ENCODE peak calls at places on chromosomes 7 and 10, in eight cellular contexts. T is Caco-2; G is fibroblast of lung; D is endothelial cell; V is RWPE2; Q is PC-3; M is AG10803; W is activated CD8-positive, alpha-beta T cell treated with anti-CD3 and anti-CD28 coated beads for 36 hours. O is an unnamed sample.

GRCh38 chr7:27149817-27150567 is 2.4 kb downstream of the HOXA3 start:
- DNase-seq in T (no peak), G (no peak), D (no peak), V (peak), Q (peak), M (no peak), W (no peak), O (no peak)

GRCh38 chr10:28220811-28221210 is 82.1 kb downstream of the MPP7 start:
- DNase-seq in T (no peak), G (no peak), D (no peak), V (no peak), Q (no peak), M (no peak), W (no peak), O (no peak)

GRCh38 chr7:96189129-96189815 is 132.6 kb downstream of the SLC25A13 start:
- DNase-seq in T (no peak), G (no peak), D (no peak), V (no peak), Q (no peak), M (no peak), W (no peak), O (no peak)

GRCh38 chr10:131310904-131311660 is 439 bp downstream of the TCERG1L start:
- DNase-seq in T (no peak), G (no peak), D (no peak), V (no peak), Q (no peak), M (no peak), W (no peak), O (no peak)

GRCh38 chr10:89613582-89613981 is 31.5 kb downstream of the PANK1 start:
- DNase-seq in T (no peak), G (no peak), D (no peak), V (no peak), Q (no peak), M (no peak), W (no peak), O (no peak)

GRCh38 chr7:47600199-47601118 is 18.5 kb upstream of the TNS3 start:
- DNase-seq in T (no peak), G (peak), D (no peak), V (no peak), Q (peak), M (peak), W (no peak), O (no peak)

GRCh38 chr10:70753841-70754621 is 31.1 kb downstream of the TBATA start:
- DNase-seq in T (no peak), G (no peak), D (no peak), V (no peak), Q (no peak), M (peak), W (no peak), O (no peak)

GRCh38 chr10:65419629-65420028 is 1506.2 kb upstream of the LRRTM3 start:
- DNase-seq in T (no peak), G (no peak), D (no peak), V (no peak), Q (peak), M (no peak), W (no peak), O (no peak)

GRCh38 chr10:4079796-4080195 is 294.8 kb upstream of the KLF6 start:
- DNase-seq in T (no peak), G (no peak), D (no peak), V (no peak), Q (no peak), M (no peak), W (no peak), O (no peak)

GRCh38 chr7:130793855-130794618 is 60.0 kb upstream of the KLF14 start:
- DNase-seq in T (no peak), G (peak), D (no peak), V (no peak), Q (no peak), M (peak), W (no peak), O (no peak)

GRCh38 chr10:52526251-52526823 is 212.3 kb downstream of the DKK1 start:
- DNase-seq in T (no peak), G (peak), D (no peak), V (no peak), Q (peak), M (peak), W (no peak), O (no peak)

GRCh38 chr7:101882595-101883564 is 65.5 kb downstream of the CUX1 start:
- DNase-seq in T (peak), G (peak), D (peak), V (peak), Q (peak), M (peak), W (no peak), O (no peak)

GRCh38 chr7:142855401-142855743 is 496 bp downstream of the EPHB6 start:
- DNase-seq in T (no peak), G (peak), D (no peak), V (no peak), Q (no peak), M (no peak), W (no peak), O (no peak)

GRCh38 chr7:128302110-128302509 is 41.6 kb downstream of the RBM28 start:
- DNase-seq in T (no peak), G (no peak), D (no peak), V (no peak), Q (no peak), M (no peak), W (no peak), O (no peak)

GRCh38 chr10:100330128-100330527 is at the start of gene PKD2L1:
- DNase-seq in T (no peak), G (no peak), D (no peak), V (no peak), Q (no peak), M (no peak), W (no peak), O (no peak)

GRCh38 chr10:74445493-74445892 is 294.5 kb downstream of the ADK start:
- DNase-seq in T (no peak), G (no peak), D (no peak), V (no peak), Q (no peak), M (no peak), W (no peak), O (no peak)

GRCh38 chr7:1665721-1666250 is 4.3 kb upstream of the ELFN1 start:
- DNase-seq in T (peak), G (no peak), D (peak), V (peak), Q (peak), M (peak), W (peak), O (no peak)

GRCh38 chr7:87498893-87499292 is 23.4 kb upstream of the ABCB4 start:
- DNase-seq in T (no peak), G (no peak), D (no peak), V (no peak), Q (no peak), M (no peak), W (no peak), O (no peak)

GRCh38 chr10:81248846-81249245 is 626.1 kb upstream of the NRG3 start:
- DNase-seq in T (no peak), G (no peak), D (no peak), V (no peak), Q (no peak), M (no peak), W (no peak), O (no peak)

GRCh38 chr7:32511791-32512190 is 16.5 kb downstream of the AVL9 start:
- DNase-seq in T (no peak), G (no peak), D (no peak), V (no peak), Q (no peak), M (peak), W (no peak), O (no peak)

GRCh38 chr10:91592282-91593020 is 40.4 kb downstream of the PPP1R3C start:
- DNase-seq in T (no peak), G (no peak), D (no peak), V (no peak), Q (no peak), M (no peak), W (no peak), O (no peak)

GRCh38 chr10:31069411-31069810 is 37.7 kb upstream of the ZNF438 start:
- DNase-seq in T (no peak), G (no peak), D (no peak), V (no peak), Q (no peak), M (no peak), W (no peak), O (no peak)

GRCh38 chr7:69434350-69434749 is 163.9 kb upstream of the AUTS2 start:
- DNase-seq in T (no peak), G (no peak), D (no peak), V (no peak), Q (no peak), M (peak), W (no peak), O (no peak)

GRCh38 chr10:78779339-78779955 is 289.3 kb upstream of the ZMIZ1 start:
- DNase-seq in T (no peak), G (no peak), D (no peak), V (peak), Q (peak), M (peak), W (no peak), O (no peak)

GRCh38 chr10:19658622-19659233 is 157.5 kb upstream of the PLXDC2 start:
- DNase-seq in T (no peak), G (no peak), D (no peak), V (no peak), Q (no peak), M (no peak), W (no peak), O (no peak)

GRCh38 chr7:1028044-1028770 is 16.1 kb upstream of the GPR146 start:
- DNase-seq in T (peak), G (peak), D (peak), V (peak), Q (peak), M (peak), W (peak), O (peak)

GRCh38 chr7:114656471-114656870 is 241.9 kb downstream of the FOXP2 start:
- DNase-seq in T (no peak), G (no peak), D (no peak), V (no peak), Q (no peak), M (no peak), W (no peak), O (no peak)

GRCh38 chr10:125082881-125083575 is 77.3 kb downstream of the CTBP2 start:
- DNase-seq in T (no peak), G (peak), D (no peak), V (no peak), Q (no peak), M (no peak), W (no peak), O (no peak)

GRCh38 chr10:116316533-116316932 is 7.7 kb upstream of the CCDC172 start:
- DNase-seq in T (no peak), G (no peak), D (no peak), V (no peak), Q (no peak), M (no peak), W (no peak), O (no peak)

GRCh38 chr10:93593749-93594148 is 7.3 kb downstream of the RBP4 start:
- DNase-seq in T (no peak), G (no peak), D (no peak), V (no peak), Q (no peak), M (no peak), W (no peak), O (no peak)

GRCh38 chr7:158043461-158044155 is 544.0 kb downstream of the PTPRN2 start:
- DNase-seq in T (no peak), G (no peak), D (no peak), V (no peak), Q (no peak), M (no peak), W (no peak), O (no peak)

GRCh38 chr10:3239066-3239919 is 66.7 kb upstream of the PITRM1 start:
- DNase-seq in T (peak), G (peak), D (peak), V (no peak), Q (peak), M (peak), W (peak), O (peak)

GRCh38 chr7:158239290-158239981 is 348.2 kb downstream of the PTPRN2 start:
- DNase-seq in T (no peak), G (no peak), D (no peak), V (no peak), Q (peak), M (no peak), W (no peak), O (no peak)

GRCh38 chr7:47536705-47537611 is 45.0 kb downstream of the TNS3 start:
- DNase-seq in T (no peak), G (peak), D (peak), V (no peak), Q (peak), M (peak), W (no peak), O (no peak)

GRCh38 chr7:5497158-5498103 is 73.8 kb upstream of the TNRC18 start:
- DNase-seq in T (no peak), G (no peak), D (no peak), V (no peak), Q (no peak), M (no peak), W (peak), O (no peak)

GRCh38 chr10:14659626-14660196 is 115.0 kb downstream of the FAM107B start:
- DNase-seq in T (no peak), G (no peak), D (no peak), V (no peak), Q (no peak), M (no peak), W (peak), O (no peak)

GRCh38 chr10:46020871-46021553 is 9.4 kb downstream of the NCOA4 start:
- DNase-seq in T (no peak), G (peak), D (no peak), V (no peak), Q (no peak), M (peak), W (no peak), O (no peak)

GRCh38 chr10:46026106-46026505 is 4.3 kb downstream of the NCOA4 start:
- DNase-seq in T (no peak), G (no peak), D (no peak), V (no peak), Q (no peak), M (peak), W (no peak), O (no peak)

GRCh38 chr10:46024948-46025347 is 5.5 kb downstream of the NCOA4 start:
- DNase-seq in T (no peak), G (no peak), D (no peak), V (no peak), Q (no peak), M (peak), W (no peak), O (no peak)

GRCh38 chr10:46020344-46020656 is 10.1 kb downstream of the NCOA4 start:
- DNase-seq in T (no peak), G (no peak), D (no peak), V (no peak), Q (no peak), M (no peak), W (no peak), O (no peak)

GRCh38 chr10:46022978-46023702 is 7.3 kb downstream of the NCOA4 start:
- DNase-seq in T (peak), G (peak), D (peak), V (peak), Q (peak), M (peak), W (peak), O (peak)
- TF ChIP-seq CTCF in T (peak), G (no peak), D (no peak), V (peak), Q (peak), M (peak), W (no peak), O (peak)

DNA sequence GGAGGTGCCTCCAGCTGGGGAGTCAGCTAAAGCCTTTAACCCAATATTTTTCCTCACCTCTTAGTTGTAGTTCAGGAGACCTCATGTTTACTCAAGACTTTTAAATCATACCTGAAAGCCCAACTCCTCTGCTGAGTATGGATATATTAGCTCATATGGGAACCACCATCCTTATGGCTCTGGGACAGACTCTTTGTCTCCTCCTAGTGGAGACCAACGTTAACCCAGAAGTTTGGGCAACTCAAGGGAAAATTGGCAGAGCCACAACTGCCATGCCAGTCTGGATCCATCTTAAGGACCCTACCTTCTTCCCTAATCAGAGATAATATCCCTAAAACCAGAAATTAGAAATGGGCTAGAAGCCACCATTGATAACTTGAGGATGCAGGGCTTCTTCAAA is 80.8 kb downstream of the TMEM106B start:
- DNase-seq in T (no peak), G (no peak), D (no peak), V (no peak), Q (peak), M (no peak), W (no peak), O (no peak)
- TF ChIP-seq CTCF in T (peak), G (no peak), D (no peak), V (peak), Q (peak), M (peak), W (no peak), O (peak)

GRCh38 chr10:49519717-49520116 is 19.2 kb downstream of the ERCC6 start:
- DNase-seq in T (no peak), G (no peak), D (no peak), V (no peak), Q (no peak), M (no peak), W (no peak), O (no peak)

GRCh38 chr10:49521062-49521461 is 17.9 kb downstream of the ERCC6 start:
- DNase-seq in T (no peak), G (no peak), D (no peak), V (no peak), Q (no peak), M (no peak), W (no peak), O (no peak)

GRCh38 chr10:49520122-49520775 is 18.7 kb downstream of the ERCC6 start:
- DNase-seq in T (no peak), G (no peak), D (no peak), V (no peak), Q (no peak), M (no peak), W (no peak), O (no peak)

GRCh38 chr10:49518566-49518965 is 20.4 kb downstream of the ERCC6 start:
- DNase-seq in T (no peak), G (no peak), D (no peak), V (no peak), Q (no peak), M (no peak), W (no peak), O (no peak)

DNA sequence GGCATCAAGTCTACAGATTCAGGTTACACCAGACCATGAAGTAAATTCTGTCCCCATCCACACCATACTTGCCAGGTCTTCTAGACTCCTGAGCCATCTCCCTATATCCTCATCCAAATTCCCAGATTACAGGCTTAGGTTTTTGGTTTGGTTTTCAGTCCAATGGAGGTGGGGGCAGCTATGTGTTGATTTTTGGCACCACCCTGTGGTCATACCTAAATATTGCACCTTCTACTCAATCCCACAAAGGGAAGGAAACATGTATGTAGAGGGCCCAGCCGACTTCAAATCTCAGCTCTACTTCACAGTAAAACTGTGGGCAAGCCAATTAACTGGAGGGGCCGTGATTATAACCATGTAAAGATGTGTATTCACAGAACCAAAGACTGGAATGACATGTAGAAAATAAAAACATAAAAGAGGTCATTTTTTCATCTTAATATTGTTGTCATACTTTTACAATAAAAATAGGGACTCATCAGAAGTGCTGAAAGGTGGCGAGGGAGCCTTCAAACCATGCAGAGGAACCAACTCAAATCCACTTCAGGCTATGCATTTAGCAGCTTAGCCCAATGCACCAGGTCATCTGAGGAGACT is 19.8 kb downstream of the ERCC6 start:
- DNase-seq in T (no peak), G (peak), D (peak), V (no peak), Q (peak), M (peak), W (peak), O (no peak)
- TF ChIP-seq CTCF in T (peak), G (peak), D (peak), V (peak), Q (peak), M (peak), W (peak), O (peak)

DNA sequence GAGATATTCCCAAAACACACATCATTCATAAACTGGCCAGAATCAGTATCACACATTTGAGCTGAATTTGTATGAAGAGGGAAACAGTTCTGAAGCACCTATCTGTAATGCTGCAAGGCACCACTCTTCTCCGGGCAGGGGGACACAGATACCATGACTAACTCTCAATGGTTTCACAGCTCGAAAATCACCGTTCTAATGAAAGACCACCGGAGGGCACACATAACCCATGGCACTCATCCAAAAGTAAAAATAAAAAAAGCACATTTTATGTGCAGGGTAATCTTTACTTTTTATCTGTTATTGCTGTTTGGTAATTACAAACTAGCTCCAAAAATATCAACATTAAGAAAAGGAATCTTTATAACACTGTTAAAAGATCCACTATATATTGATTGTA is 137.5 kb downstream of the PARD3 start:
- DNase-seq in T (no peak), G (no peak), D (no peak), V (no peak), Q (no peak), M (no peak), W (no peak), O (no peak)
- TF ChIP-seq CTCF in T (peak), G (no peak), D (no peak), V (no peak), Q (peak), M (no peak), W (no peak), O (peak)

DNA sequence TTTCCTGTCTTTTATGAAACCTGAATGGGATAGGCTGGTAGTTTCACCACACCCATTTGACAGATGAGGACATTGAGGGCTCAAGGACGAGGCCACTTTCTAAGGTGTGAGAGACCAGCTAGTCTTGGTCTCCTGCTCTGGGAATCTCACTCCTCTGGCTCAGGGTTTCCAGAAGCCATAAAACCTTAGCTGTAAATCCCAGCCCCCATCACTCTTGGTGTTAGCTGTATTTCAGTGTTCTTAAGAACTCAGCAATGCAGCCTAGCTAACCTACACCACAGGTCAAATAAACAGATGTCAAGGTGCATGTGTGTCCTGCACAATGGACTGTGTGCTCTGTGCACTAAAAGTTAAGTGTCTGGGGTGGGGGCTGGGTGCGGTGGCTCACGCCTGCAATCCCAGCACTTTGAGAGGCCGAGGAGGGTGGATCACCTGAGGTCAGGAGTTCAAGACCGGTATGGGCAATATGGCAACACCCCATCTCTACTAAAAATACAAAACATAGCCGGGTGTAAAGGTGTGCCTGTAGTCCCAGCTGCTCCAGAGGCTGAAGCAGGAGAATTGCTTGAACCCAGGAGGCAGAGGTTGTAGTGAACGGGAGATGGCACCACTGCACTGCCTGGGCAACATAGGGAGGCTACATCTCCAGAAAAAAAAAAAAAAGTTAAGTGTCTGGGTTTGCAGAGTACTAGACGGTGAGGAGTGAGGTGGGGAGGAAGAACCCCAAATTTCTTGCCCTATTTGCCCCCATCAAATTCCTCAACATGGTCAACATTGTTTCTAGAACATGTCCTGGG is 547 bp upstream of the EPO start:
- DNase-seq in T (peak), G (peak), D (no peak), V (no peak), Q (peak), M (peak), W (no peak), O (no peak)
- TF ChIP-seq CTCF in T (no peak), G (peak), D (no peak), V (peak), Q (peak), M (peak), W (no peak), O (no peak)

GRCh38 chr7:116671681-116672595 is at the start of gene MET:
- DNase-seq in T (peak), G (peak), D (peak), V (peak), Q (peak), M (peak), W (peak), O (peak)
- TF ChIP-seq CTCF in T (peak), G (peak), D (no peak), V (peak), Q (peak), M (peak), W (no peak), O (peak)